ENCODE peak calls at places on chromosomes 5 and 9, in four cellular contexts. One of them, this sample, is unnamed.

GRCh38 chr5:42984307-42984706 is 55.8 kb downstream of the ANXA2R start:
- DNase-seq in HCT116: no peak
- DNase-seq in HT1080: peak; percentile 47
- DNase-seq in stimulated activated CD4-positive, alpha-beta T cell treated with anti-CD3 and anti-CD28 coated beads, TNF-alpha, amount 100 ng/mL, for 1 hour: no peak
- DNase-seq in this sample: peak; percentile 92

GRCh38 chr9:98870782-98871455 is 63.4 kb downstream of the GALNT12 start:
- DNase-seq in HCT116: no peak
- DNase-seq in stimulated activated CD4-positive, alpha-beta T cell treated with anti-CD3 and anti-CD28 coated beads, TNF-alpha, amount 100 ng/mL, for 1 hour: no peak
- DNase-seq in HT1080: no peak
- DNase-seq in this sample: no peak

GRCh38 chr9:89701221-89701798 is 96.5 kb downstream of the GADD45G start:
- DNase-seq in HT1080: no peak
- DNase-seq in stimulated activated CD4-positive, alpha-beta T cell treated with anti-CD3 and anti-CD28 coated beads, TNF-alpha, amount 100 ng/mL, for 1 hour: peak; percentile 20
- DNase-seq in HCT116: no peak
- DNase-seq in this sample: no peak

GRCh38 chr5:56301041-56301440 is 67.9 kb upstream of the ANKRD55 start:
- DNase-seq in HT1080: peak; percentile 56
- DNase-seq in HCT116: no peak
- DNase-seq in stimulated activated CD4-positive, alpha-beta T cell treated with anti-CD3 and anti-CD28 coated beads, TNF-alpha, amount 100 ng/mL, for 1 hour: no peak
- DNase-seq in this sample: peak; percentile 100

GRCh38 chr9:90872835-90873294 is 71.2 kb downstream of the SYK start:
- DNase-seq in HCT116: no peak
- DNase-seq in stimulated activated CD4-positive, alpha-beta T cell treated with anti-CD3 and anti-CD28 coated beads, TNF-alpha, amount 100 ng/mL, for 1 hour: no peak
- DNase-seq in HT1080: no peak
- DNase-seq in this sample: no peak

GRCh38 chr5:74248576-74248975 is 392.0 kb downstream of the ENC1 start:
- DNase-seq in HCT116: no peak
- DNase-seq in HT1080: no peak
- DNase-seq in stimulated activated CD4-positive, alpha-beta T cell treated with anti-CD3 and anti-CD28 coated beads, TNF-alpha, amount 100 ng/mL, for 1 hour: no peak
- DNase-seq in this sample: peak; percentile 37

GRCh38 chr5:1322036-1322903 is 22.6 kb downstream of the CLPTM1L start:
- DNase-seq in HCT116: no peak
- DNase-seq in HT1080: no peak
- DNase-seq in stimulated activated CD4-positive, alpha-beta T cell treated with anti-CD3 and anti-CD28 coated beads, TNF-alpha, amount 100 ng/mL, for 1 hour: no peak
- DNase-seq in this sample: no peak

GRCh38 chr5:141518616-141519015 is 29.7 kb downstream of the PCDHGC5 start:
- DNase-seq in HT1080: peak; percentile 24
- DNase-seq in HCT116: no peak
- DNase-seq in stimulated activated CD4-positive, alpha-beta T cell treated with anti-CD3 and anti-CD28 coated beads, TNF-alpha, amount 100 ng/mL, for 1 hour: no peak
- DNase-seq in this sample: no peak

GRCh38 chr5:79962580-79963222 is 28.4 kb downstream of the MTX3 start:
- DNase-seq in HCT116: no peak
- DNase-seq in stimulated activated CD4-positive, alpha-beta T cell treated with anti-CD3 and anti-CD28 coated beads, TNF-alpha, amount 100 ng/mL, for 1 hour: no peak
- DNase-seq in HT1080: peak; percentile 70
- DNase-seq in this sample: peak; percentile 47

GRCh38 chr9:133238851-133239532 is 29.9 kb upstream of the OBP2B start:
- DNase-seq in HCT116: peak; percentile 88
- DNase-seq in stimulated activated CD4-positive, alpha-beta T cell treated with anti-CD3 and anti-CD28 coated beads, TNF-alpha, amount 100 ng/mL, for 1 hour: peak; percentile 11
- DNase-seq in HT1080: peak; percentile 11
- DNase-seq in this sample: peak; percentile 34

GRCh38 chr5:170404398-170404797 is 15.2 kb upstream of the KCNMB1 start:
- DNase-seq in stimulated activated CD4-positive, alpha-beta T cell treated with anti-CD3 and anti-CD28 coated beads, TNF-alpha, amount 100 ng/mL, for 1 hour: no peak
- DNase-seq in HCT116: no peak
- DNase-seq in HT1080: no peak
- DNase-seq in this sample: no peak

GRCh38 chr9:85715587-85715986 is 26.2 kb downstream of the AGTPBP1 start:
- DNase-seq in HCT116: no peak
- DNase-seq in stimulated activated CD4-positive, alpha-beta T cell treated with anti-CD3 and anti-CD28 coated beads, TNF-alpha, amount 100 ng/mL, for 1 hour: no peak
- DNase-seq in HT1080: no peak
- DNase-seq in this sample: no peak

GRCh38 chr5:32584651-32585050 is 706 bp upstream of the SUB1 start:
- DNase-seq in HT1080: no peak
- DNase-seq in stimulated activated CD4-positive, alpha-beta T cell treated with anti-CD3 and anti-CD28 coated beads, TNF-alpha, amount 100 ng/mL, for 1 hour: no peak
- DNase-seq in HCT116: no peak
- DNase-seq in this sample: peak; percentile 14

GRCh38 chr5:93789173-93790070 is 48.0 kb upstream of the POU5F2 start:
- DNase-seq in HCT116: no peak
- DNase-seq in HT1080: peak; percentile 70
- DNase-seq in stimulated activated CD4-positive, alpha-beta T cell treated with anti-CD3 and anti-CD28 coated beads, TNF-alpha, amount 100 ng/mL, for 1 hour: no peak
- DNase-seq in this sample: peak; percentile 80

GRCh38 chr5:117434266-117434665 is 859.6 kb upstream of the SEMA6A start:
- DNase-seq in HCT116: no peak
- DNase-seq in stimulated activated CD4-positive, alpha-beta T cell treated with anti-CD3 and anti-CD28 coated beads, TNF-alpha, amount 100 ng/mL, for 1 hour: no peak
- DNase-seq in HT1080: no peak
- DNase-seq in this sample: no peak

GRCh38 chr5:41115281-41115680 is 44.1 kb upstream of the MROH2B start:
- DNase-seq in HCT116: no peak
- DNase-seq in HT1080: peak; percentile 1
- DNase-seq in stimulated activated CD4-positive, alpha-beta T cell treated with anti-CD3 and anti-CD28 coated beads, TNF-alpha, amount 100 ng/mL, for 1 hour: no peak
- DNase-seq in this sample: no peak

GRCh38 chr5:65468633-65469032 is 13.1 kb downstream of the ADAMTS6 start:
- DNase-seq in HT1080: no peak
- DNase-seq in stimulated activated CD4-positive, alpha-beta T cell treated with anti-CD3 and anti-CD28 coated beads, TNF-alpha, amount 100 ng/mL, for 1 hour: no peak
- DNase-seq in HCT116: no peak
- DNase-seq in this sample: no peak

GRCh38 chr5:21858441-21858840 is 994.7 kb downstream of the CDH12 start:
- DNase-seq in stimulated activated CD4-positive, alpha-beta T cell treated with anti-CD3 and anti-CD28 coated beads, TNF-alpha, amount 100 ng/mL, for 1 hour: no peak
- DNase-seq in HCT116: no peak
- DNase-seq in HT1080: no peak
- DNase-seq in this sample: no peak

GRCh38 chr5:31663519-31663918 is 24.6 kb downstream of the PDZD2 start:
- DNase-seq in HCT116: no peak
- DNase-seq in stimulated activated CD4-positive, alpha-beta T cell treated with anti-CD3 and anti-CD28 coated beads, TNF-alpha, amount 100 ng/mL, for 1 hour: no peak
- DNase-seq in HT1080: peak; percentile 47
- DNase-seq in this sample: no peak

GRCh38 chr9:105117111-105117682 is 127.3 kb upstream of the SLC44A1 start:
- DNase-seq in HCT116: no peak
- DNase-seq in HT1080: no peak
- DNase-seq in stimulated activated CD4-positive, alpha-beta T cell treated with anti-CD3 and anti-CD28 coated beads, TNF-alpha, amount 100 ng/mL, for 1 hour: no peak
- DNase-seq in this sample: no peak

GRCh38 chr9:20524776-20525175 is 97.5 kb downstream of the MLLT3 start:
- DNase-seq in stimulated activated CD4-positive, alpha-beta T cell treated with anti-CD3 and anti-CD28 coated beads, TNF-alpha, amount 100 ng/mL, for 1 hour: no peak
- DNase-seq in HCT116: peak; percentile 12
- DNase-seq in HT1080: no peak
- DNase-seq in this sample: peak; percentile 10

GRCh38 chr5:116133281-116133680 is 48.5 kb downstream of the COMMD10 start:
- DNase-seq in stimulated activated CD4-positive, alpha-beta T cell treated with anti-CD3 and anti-CD28 coated beads, TNF-alpha, amount 100 ng/mL, for 1 hour: no peak
- DNase-seq in HT1080: no peak
- DNase-seq in HCT116: no peak
- DNase-seq in this sample: no peak

GRCh38 chr9:27491164-27491563 is 32.9 kb upstream of the IFNK start:
- DNase-seq in stimulated activated CD4-positive, alpha-beta T cell treated with anti-CD3 and anti-CD28 coated beads, TNF-alpha, amount 100 ng/mL, for 1 hour: no peak
- DNase-seq in HCT116: no peak
- DNase-seq in HT1080: peak; percentile 34
- DNase-seq in this sample: peak; percentile 46

GRCh38 chr5:54959673-54960418 is 25.5 kb downstream of the ESM1 start:
- DNase-seq in stimulated activated CD4-positive, alpha-beta T cell treated with anti-CD3 and anti-CD28 coated beads, TNF-alpha, amount 100 ng/mL, for 1 hour: no peak
- DNase-seq in HT1080: no peak
- DNase-seq in HCT116: peak; percentile 4
- DNase-seq in this sample: peak; percentile 12

GRCh38 chr5:65774346-65774745 is 52.3 kb downstream of the NLN start:
- DNase-seq in HT1080: no peak
- DNase-seq in stimulated activated CD4-positive, alpha-beta T cell treated with anti-CD3 and anti-CD28 coated beads, TNF-alpha, amount 100 ng/mL, for 1 hour: no peak
- DNase-seq in HCT116: no peak
- DNase-seq in this sample: peak; percentile 89

GRCh38 chr5:125393416-125393815 is 647.0 kb upstream of the ZNF608 start:
- DNase-seq in HT1080: no peak
- DNase-seq in stimulated activated CD4-positive, alpha-beta T cell treated with anti-CD3 and anti-CD28 coated beads, TNF-alpha, amount 100 ng/mL, for 1 hour: no peak
- DNase-seq in HCT116: no peak
- DNase-seq in this sample: no peak

GRCh38 chr5:32654427-32654826 is 56.7 kb upstream of the NPR3 start:
- DNase-seq in stimulated activated CD4-positive, alpha-beta T cell treated with anti-CD3 and anti-CD28 coated beads, TNF-alpha, amount 100 ng/mL, for 1 hour: no peak
- DNase-seq in HT1080: no peak
- DNase-seq in HCT116: no peak
- DNase-seq in this sample: peak; percentile 12

GRCh38 chr5:176817864-176818377 is 7.6 kb downstream of the UNC5A start:
- DNase-seq in HT1080: no peak
- DNase-seq in HCT116: no peak
- DNase-seq in stimulated activated CD4-positive, alpha-beta T cell treated with anti-CD3 and anti-CD28 coated beads, TNF-alpha, amount 100 ng/mL, for 1 hour: no peak
- DNase-seq in this sample: no peak

GRCh38 chr5:31581498-31582099 is 49.5 kb downstream of the C5orf22 start:
- DNase-seq in HCT116: peak; percentile 22
- DNase-seq in stimulated activated CD4-positive, alpha-beta T cell treated with anti-CD3 and anti-CD28 coated beads, TNF-alpha, amount 100 ng/mL, for 1 hour: no peak
- DNase-seq in HT1080: peak; percentile 17
- DNase-seq in this sample: peak; percentile 47

GRCh38 chr5:167939686-167940085 is 351.8 kb upstream of the WWC1 start:
- DNase-seq in HCT116: no peak
- DNase-seq in HT1080: peak; percentile 53
- DNase-seq in stimulated activated CD4-positive, alpha-beta T cell treated with anti-CD3 and anti-CD28 coated beads, TNF-alpha, amount 100 ng/mL, for 1 hour: no peak
- DNase-seq in this sample: no peak

GRCh38 chr5:14212838-14213237 is 69.7 kb downstream of the TRIO start:
- DNase-seq in HT1080: no peak
- DNase-seq in stimulated activated CD4-positive, alpha-beta T cell treated with anti-CD3 and anti-CD28 coated beads, TNF-alpha, amount 100 ng/mL, for 1 hour: no peak
- DNase-seq in HCT116: no peak
- DNase-seq in this sample: no peak

GRCh38 chr9:110068212-110068611 is 139.7 kb downstream of the C9orf152 start:
- DNase-seq in HT1080: no peak
- DNase-seq in HCT116: no peak
- DNase-seq in stimulated activated CD4-positive, alpha-beta T cell treated with anti-CD3 and anti-CD28 coated beads, TNF-alpha, amount 100 ng/mL, for 1 hour: no peak
- DNase-seq in this sample: no peak

GRCh38 chr5:132557425-132557805 is 638 bp downstream of the RAD50 start:
- DNase-seq in stimulated activated CD4-positive, alpha-beta T cell treated with anti-CD3 and anti-CD28 coated beads, TNF-alpha, amount 100 ng/mL, for 1 hour: no peak
- DNase-seq in HT1080: peak; percentile 6
- DNase-seq in HCT116: peak; percentile 37
- DNase-seq in this sample: peak; percentile 25

GRCh38 chr5:157306690-157307089 is 40.8 kb downstream of the CYFIP2 start:
- DNase-seq in HT1080: no peak
- DNase-seq in stimulated activated CD4-positive, alpha-beta T cell treated with anti-CD3 and anti-CD28 coated beads, TNF-alpha, amount 100 ng/mL, for 1 hour: no peak
- DNase-seq in HCT116: no peak
- DNase-seq in this sample: no peak

GRCh38 chr5:81552844-81553569 is 159.1 kb upstream of the ACOT12 start:
- DNase-seq in HT1080: peak; percentile 76
- DNase-seq in HCT116: peak; percentile 40
- DNase-seq in stimulated activated CD4-positive, alpha-beta T cell treated with anti-CD3 and anti-CD28 coated beads, TNF-alpha, amount 100 ng/mL, for 1 hour: no peak
- DNase-seq in this sample: peak; percentile 19

GRCh38 chr9:134179918-134180785 is 15.8 kb upstream of the RNU6ATAC start:
- DNase-seq in HCT116: no peak
- DNase-seq in HT1080: no peak
- DNase-seq in stimulated activated CD4-positive, alpha-beta T cell treated with anti-CD3 and anti-CD28 coated beads, TNF-alpha, amount 100 ng/mL, for 1 hour: no peak
- DNase-seq in this sample: no peak

GRCh38 chr5:73256012-73256411 is 83.0 kb downstream of the TMEM174 start:
- DNase-seq in HT1080: no peak
- DNase-seq in HCT116: no peak
- DNase-seq in stimulated activated CD4-positive, alpha-beta T cell treated with anti-CD3 and anti-CD28 coated beads, TNF-alpha, amount 100 ng/mL, for 1 hour: no peak
- DNase-seq in this sample: no peak